ENCODE peak calls at places on chromosomes 5 and 9, in six cellular contexts. G is neuronal stem cell, C is IMR-90, E is H9, Q is H1, Z is mesenchymal stem cell. R is an unnamed sample.

GRCh38 chr5:170945275-170945674 is 83.5 kb downstream of the RANBP17 start:
- DNase-seq in C (no peak), G (no peak), Q (no peak), E (no peak), Z (no peak), R (no peak)

GRCh38 chr5:96256795-96257470 is 176.1 kb downstream of the PCSK1 start:
- DNase-seq in Q (no peak), C (peak; percentile 96), Z (peak; percentile 95), G (no peak), E (no peak), R (peak; percentile 79)

GRCh38 chr9:104319198-104319597 is 184.9 kb upstream of the OR13F1 start:
- DNase-seq in C (no peak), G (no peak), Z (no peak), E (no peak), Q (no peak), R (no peak)

GRCh38 chr5:75457691-75458090 is 53.7 kb downstream of the CERT1 start:
- DNase-seq in E (no peak), C (no peak), G (no peak), Z (no peak), Q (no peak), R (peak; percentile 75)

GRCh38 chr5:55551904-55552303 is 17.1 kb upstream of the PLPP1 start:
- DNase-seq in E (no peak), C (no peak), Z (no peak), G (no peak), Q (no peak), R (no peak)

GRCh38 chr9:136846376-136847064 is 2.7 kb upstream of the PHPT1 start:
- DNase-seq in Z (no peak), E (peak; percentile 52), G (no peak), Q (no peak), C (no peak), R (peak; percentile 34)

GRCh38 chr5:14268738-14269137 is 125.6 kb downstream of the TRIO start:
- DNase-seq in Z (no peak), E (no peak), C (peak; percentile 50), G (no peak), Q (no peak), R (no peak)

GRCh38 chr5:140346348-140347221 is at the start of gene HBEGF:
- DNase-seq in E (peak; percentile 94), Z (peak; percentile 74), C (peak; percentile 63), Q (peak; percentile 78), G (peak; percentile 89), R (peak; percentile 87)

GRCh38 chr5:119878712-119879111 is 249.4 kb downstream of the FAM170A start:
- DNase-seq in C (no peak), E (no peak), Q (no peak), G (no peak), Z (no peak), R (no peak)

GRCh38 chr5:132182366-132183040 is 45.1 kb downstream of the P4HA2 start:
- DNase-seq in Q (no peak), G (no peak), Z (no peak), E (no peak), C (no peak), R (peak; percentile 62)

GRCh38 chr9:105479846-105480245 is 32.0 kb downstream of the FSD1L start:
- DNase-seq in Q (no peak), Z (no peak), G (no peak), E (no peak), C (no peak), R (no peak)

GRCh38 chr5:95237324-95237723 is 47.6 kb downstream of the MCTP1 start:
- DNase-seq in Z (no peak), C (no peak), E (no peak), Q (no peak), G (no peak), R (no peak)

GRCh38 chr9:112764837-112765236 is 14.3 kb downstream of the SNX30 start:
- DNase-seq in C (no peak), Z (no peak), G (no peak), E (peak; percentile 76), Q (no peak), R (peak; percentile 62)

GRCh38 chr5:81194633-81195333 is 38.3 kb upstream of the CKMT2 start:
- DNase-seq in Z (peak; percentile 82), C (peak; percentile 70), Q (peak; percentile 39), E (peak; percentile 86), G (peak; percentile 71), R (peak; percentile 82)

GRCh38 chr5:21817668-21818419 is 1035.3 kb downstream of the CDH12 start:
- DNase-seq in G (no peak), C (peak; percentile 6), Z (peak; percentile 7), Q (no peak), E (no peak), R (peak; percentile 42)

GRCh38 chr9:92538541-92538940 is 2.8 kb upstream of the ECM2 start:
- DNase-seq in E (no peak), C (peak; percentile 38), Z (no peak), G (no peak), Q (no peak), R (peak; percentile 43)

GRCh38 chr9:105901514-105902109 is 207.3 kb downstream of the TMEM38B start:
- DNase-seq in C (peak; percentile 3), E (peak; percentile 78), Z (peak; percentile 61), G (peak; percentile 56), Q (peak; percentile 68), R (peak; percentile 90)

GRCh38 chr5:181241393-181241975 is 2.2 kb downstream of the RACK1 start:
- DNase-seq in Z (peak; percentile 91), Q (no peak), E (no peak), G (no peak), C (peak; percentile 90), R (peak; percentile 29)

GRCh38 chr5:27854243-27854852 is 816.0 kb upstream of the CDH9 start:
- DNase-seq in Q (no peak), G (no peak), E (no peak), C (no peak), Z (no peak), R (no peak)

GRCh38 chr5:69046375-69046957 is 47.3 kb upstream of the SLC30A5 start:
- DNase-seq in Q (no peak), G (no peak), E (no peak), Z (peak; percentile 46), C (peak; percentile 37), R (no peak)

GRCh38 chr5:11502783-11503182 is 401.5 kb downstream of the CTNND2 start:
- DNase-seq in G (no peak), Z (no peak), E (no peak), C (no peak), Q (no peak), R (no peak)

GRCh38 chr5:132227485-132228240 is at the start of gene P4HA2:
- DNase-seq in Z (peak; percentile 79), E (peak; percentile 85), C (peak; percentile 65), G (peak; percentile 76), Q (peak; percentile 46), R (peak; percentile 89)

GRCh38 chr9:122954253-122954691 is 13.5 kb downstream of the RABGAP1 start:
- DNase-seq in Z (no peak), Q (no peak), G (no peak), C (peak; percentile 68), E (no peak), R (no peak)

GRCh38 chr9:68872026-68872501 is 141.8 kb downstream of the PRKACG start:
- DNase-seq in Q (peak; percentile 93), Z (no peak), E (peak; percentile 94), G (peak; percentile 52), C (no peak), R (no peak)
- H2BK5ac ChIP-seq in Q (peak overlapping the region; percentile 99), Z (no peak overlapping the region), E (peak overlapping the region; percentile 91), G (no peak overlapping the region), C (no peak overlapping the region), R (no peak overlapping the region)

GRCh38 chr5:540215-541147 is 16.2 kb upstream of the SLC9A3 start:
- DNase-seq in G (no peak), Z (no peak), E (no peak), C (no peak), Q (no peak), R (no peak)

GRCh38 chr5:539469-540214 is 15.4 kb upstream of the SLC9A3 start:
- DNase-seq in Q (no peak), C (no peak), E (no peak), Z (no peak), G (no peak), R (no peak)

GRCh38 chr5:537621-538071 is 13.4 kb upstream of the SLC9A3 start:
- DNase-seq in Z (no peak), G (no peak), E (no peak), Q (no peak), C (no peak), R (no peak)

GRCh38 chr5:538271-538771 is 14.1 kb upstream of the SLC9A3 start:
- DNase-seq in G (no peak), C (no peak), Q (no peak), Z (no peak), E (no peak), R (no peak)

DNA sequence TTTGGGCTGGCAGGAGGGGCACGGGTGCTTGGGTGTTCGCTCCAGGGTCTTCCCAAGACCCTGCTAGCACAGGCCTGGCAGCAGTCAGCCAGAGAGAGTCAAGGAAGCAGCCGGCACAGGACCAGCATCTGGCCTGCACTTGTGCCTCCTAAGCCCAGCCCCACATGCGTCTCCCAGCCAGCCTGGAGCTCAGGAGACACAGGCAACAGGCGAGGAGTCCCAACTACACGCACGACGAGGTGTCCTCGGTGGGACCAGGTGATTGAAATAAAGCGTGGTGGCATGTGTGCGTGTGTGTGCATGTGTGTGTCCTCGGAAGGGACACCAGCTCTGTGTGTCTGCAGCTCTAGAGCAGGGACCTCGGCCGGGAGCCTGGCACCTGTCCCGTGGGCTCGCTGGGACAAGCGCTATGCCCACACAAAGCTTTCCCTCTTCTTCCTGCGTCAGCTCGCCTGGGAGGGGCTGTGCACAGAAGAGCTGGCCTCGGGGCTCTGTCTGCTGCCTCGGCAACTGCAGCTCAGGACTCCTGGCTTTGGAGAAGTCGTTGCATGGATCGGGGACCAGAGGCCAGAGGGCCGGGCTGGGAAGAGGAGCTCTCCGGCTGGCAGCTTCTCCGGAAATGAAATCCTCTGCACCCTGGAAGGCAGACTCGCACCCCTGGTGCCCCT is 14.7 kb upstream of the SLC9A3 start:
- DNase-seq in E (no peak), G (no peak), C (no peak), Q (no peak), Z (no peak), R (no peak)
- H3K18ac ChIP-seq in E (no peak overlapping the region), G (peak overlapping the region; percentile 80), C (no peak overlapping the region), Q (no peak overlapping the region), Z (no peak overlapping the region), R (no peak overlapping the region)

DNA sequence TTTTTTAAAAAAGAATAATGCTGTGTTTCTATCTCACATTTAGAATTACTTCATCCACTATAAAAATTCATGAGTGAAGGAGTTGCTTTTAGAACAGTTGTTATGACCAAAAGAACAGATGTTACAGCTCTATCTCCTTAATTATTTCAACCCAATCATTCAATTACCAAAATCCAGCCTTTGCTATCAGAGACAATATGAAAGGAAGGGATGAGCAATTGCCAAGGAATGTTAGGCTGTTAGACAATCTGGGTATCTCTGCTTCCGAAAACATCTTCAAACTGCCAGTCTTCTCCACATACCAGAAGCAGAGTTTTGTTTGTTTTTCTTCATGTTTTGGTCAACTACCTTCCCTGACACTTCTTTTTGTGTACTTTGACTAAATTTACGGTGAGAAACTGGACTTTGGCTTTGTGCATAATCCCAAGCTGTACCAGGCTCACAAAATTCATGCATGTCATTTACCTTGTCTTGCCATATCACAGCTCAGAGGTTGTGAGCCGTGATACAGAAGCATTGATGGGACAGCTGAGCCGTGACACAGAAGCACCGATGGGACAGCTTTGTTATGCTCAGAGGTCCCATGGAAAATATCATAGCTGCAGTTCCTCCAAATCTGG is 405.5 kb downstream of the KIF4B start:
- DNase-seq in C (no peak), Z (no peak), G (no peak), Q (no peak), E (no peak), R (peak; percentile 6)
- H4K91ac ChIP-seq in C (no peak overlapping the region), Z (no peak overlapping the region), G (no peak overlapping the region), Q (no peak overlapping the region), E (no peak overlapping the region), R (no peak overlapping the region)

DNA sequence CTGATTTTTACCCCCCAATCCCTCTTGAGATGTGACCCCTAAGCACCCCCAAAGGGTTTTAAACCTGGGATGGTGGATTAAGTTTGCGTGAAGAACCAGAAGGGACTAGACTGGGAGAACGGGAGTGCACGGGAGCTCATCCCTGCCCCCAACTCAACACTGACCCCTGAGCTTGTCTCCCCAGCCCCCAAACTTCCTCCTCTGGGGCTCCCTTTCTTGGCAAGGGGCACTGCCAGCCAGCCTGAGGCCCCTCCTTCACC is 5.0 kb upstream of the SET start:
- DNase-seq in C (no peak), E (no peak), Q (no peak), G (peak; percentile 29), Z (no peak), R (no peak)
- H2BK5ac ChIP-seq in C (peak overlapping the region; percentile 61), E (peak overlapping the region; percentile 9), Q (peak overlapping the region; percentile 95), G (no peak overlapping the region), Z (peak overlapping the region; percentile 21), R (peak overlapping the region; percentile 49)

R was measured in trophoblast cell.